ENCODE peak calls at places on chromosome 6, in nine cellular contexts. A is lung; J is uterus; L is nucleus accumbens; G is HCT116; H is HT-29; Z is Kasumi-1; V is left cardiac atrium; M is stimulated activated naive CD4-positive, alpha-beta T cell. E is an unnamed sample.

GRCh38 chr6:75386050-75386770 is 101.6 kb upstream of the TMEM30A start:
- DNase-seq in A (no peak), J (no peak), L (no peak), G (no peak), H (no peak), Z (no peak), V (no peak), M (no peak), E (no peak)

GRCh38 chr6:72649032-72649984 is 27.4 kb downstream of the KCNQ5 start:
- DNase-seq in A (no peak), J (no peak), L (no peak), G (no peak), H (no peak), Z (no peak), V (no peak), M (no peak), E (no peak)

GRCh38 chr6:85452441-85452881 is 2.6 kb downstream of the NT5E start:
- DNase-seq in A (no peak), J (no peak), L (no peak), G (no peak), H (no peak), Z (no peak), V (no peak), M (no peak), E (no peak)

GRCh38 chr6:150755042-150755441 is 110.5 kb upstream of the MTHFD1L start:
- DNase-seq in A (no peak), J (no peak), L (no peak), G (no peak), H (no peak), Z (no peak), V (no peak), M (no peak), E (no peak)

GRCh38 chr6:9250852-9251251 is 815.5 kb upstream of the SLC35B3 start:
- DNase-seq in A (no peak), J (no peak), L (no peak), G (peak; percentile 63), H (peak; percentile 75), Z (no peak), V (peak; percentile 21), M (no peak), E (peak; percentile 46)

GRCh38 chr6:36252005-36252404 is 17.9 kb upstream of the PNPLA1 start:
- DNase-seq in A (no peak), J (no peak), L (no peak), G (no peak), H (no peak), Z (no peak), V (no peak), M (no peak), E (no peak)

GRCh38 chr6:53119772-53120409 is 28.8 kb downstream of the GCM1 start:
- DNase-seq in A (no peak), J (no peak), L (no peak), G (peak; percentile 13), H (peak; percentile 63), Z (no peak), V (no peak), M (no peak), E (peak; percentile 19)

GRCh38 chr6:112222111-112222726 is 32.1 kb downstream of the LAMA4 start:
- DNase-seq in A (no peak), J (no peak), L (no peak), G (no peak), H (no peak), Z (no peak), V (no peak), M (no peak), E (no peak)

GRCh38 chr6:163806761-163807499 is 392.4 kb downstream of the QKI start:
- DNase-seq in A (no peak), J (no peak), L (no peak), G (no peak), H (no peak), Z (no peak), V (no peak), M (no peak), E (no peak)

GRCh38 chr6:152071318-152071717 is 263.8 kb downstream of the ESR1 start:
- DNase-seq in A (no peak), J (no peak), L (no peak), G (no peak), H (no peak), Z (no peak), V (no peak), M (no peak), E (no peak)

GRCh38 chr6:41705996-41706835 is 29.2 kb downstream of the TFEB start:
- DNase-seq in A (peak; percentile 79), J (peak; percentile 69), L (peak; percentile 64), G (no peak), H (peak; percentile 62), Z (peak; percentile 71), V (peak; percentile 85), M (no peak), E (peak; percentile 79)

GRCh38 chr6:84191802-84192201 is 35.6 kb downstream of the CEP162 start:
- DNase-seq in A (no peak), J (no peak), L (no peak), G (no peak), H (no peak), Z (no peak), V (no peak), M (no peak), E (no peak)

GRCh38 chr6:41936073-41936837 is 5.4 kb downstream of the CCND3 start:
- DNase-seq in A (peak; percentile 73), J (peak; percentile 46), L (peak; percentile 54), G (peak; percentile 53), H (peak; percentile 94), Z (peak; percentile 98), V (peak; percentile 71), M (peak; percentile 49), E (peak; percentile 79)

GRCh38 chr6:113774122-113774835 is 82.9 kb upstream of the MARCKS start:
- DNase-seq in A (no peak), J (no peak), L (no peak), G (peak; percentile 8), H (no peak), Z (no peak), V (no peak), M (no peak), E (no peak)